ENCODE peak calls at places on chromosomes 16 and 17, in eight cellular contexts. One of them, this sample, is unnamed. For H3K4me1, the result is how much of the 10 kb centered on the place peaks cover.

GRCh38 chr17:48626470-48627241 is 498 bp upstream of the HOXB9 start:
- DNase-seq in neural progenitor cell: peak
- DNase-seq in CD8-positive, alpha-beta T cell: peak
- DNase-seq in uterus: no peak
- DNase-seq in stomach: no peak
- DNase-seq in tibial nerve: no peak
- DNase-seq in transverse colon: peak
- DNase-seq in left lung: no peak
- DNase-seq in this sample: peak

GRCh38 chr17:32518856-32519768 is 32.3 kb downstream of the CDK5R1 start:
- DNase-seq in neural progenitor cell: peak
- DNase-seq in CD8-positive, alpha-beta T cell: peak
- DNase-seq in uterus: peak
- DNase-seq in stomach: peak
- DNase-seq in tibial nerve: no peak
- DNase-seq in transverse colon: peak
- DNase-seq in left lung: peak
- DNase-seq in this sample: peak

GRCh38 chr17:7842380-7842949 is 8.4 kb downstream of the KDM6B start:
- DNase-seq in neural progenitor cell: peak
- DNase-seq in CD8-positive, alpha-beta T cell: peak
- DNase-seq in uterus: peak
- DNase-seq in stomach: peak
- DNase-seq in tibial nerve: peak
- DNase-seq in transverse colon: peak
- DNase-seq in left lung: peak
- DNase-seq in this sample: peak

GRCh38 chr17:42438600-42439567 is 15.8 kb upstream of the CAVIN1 start:
- DNase-seq in neural progenitor cell: no peak
- DNase-seq in CD8-positive, alpha-beta T cell: peak
- DNase-seq in uterus: no peak
- DNase-seq in stomach: peak
- DNase-seq in tibial nerve: peak
- DNase-seq in transverse colon: peak
- DNase-seq in left lung: no peak
- DNase-seq in this sample: no peak

GRCh38 chr17:80036715-80037477 is 454 bp downstream of the CCDC40 start:
- DNase-seq in neural progenitor cell: peak
- DNase-seq in CD8-positive, alpha-beta T cell: peak
- DNase-seq in uterus: no peak
- DNase-seq in stomach: no peak
- DNase-seq in tibial nerve: no peak
- DNase-seq in transverse colon: peak
- DNase-seq in left lung: no peak
- DNase-seq in this sample: peak

GRCh38 chr16:46688101-46688656 is 799 bp downstream of the VPS35 start:
- DNase-seq in neural progenitor cell: no peak
- DNase-seq in CD8-positive, alpha-beta T cell: no peak
- DNase-seq in uterus: no peak
- DNase-seq in stomach: peak
- DNase-seq in tibial nerve: peak
- DNase-seq in transverse colon: peak
- DNase-seq in left lung: peak
- DNase-seq in this sample: no peak

GRCh38 chr17:2259769-2260536 is 43.6 kb downstream of the SMG6 start:
- DNase-seq in neural progenitor cell: no peak
- DNase-seq in CD8-positive, alpha-beta T cell: peak
- DNase-seq in uterus: peak
- DNase-seq in stomach: no peak
- DNase-seq in tibial nerve: no peak
- DNase-seq in transverse colon: peak
- DNase-seq in left lung: no peak
- DNase-seq in this sample: no peak

GRCh38 chr16:66512589-66513404 is 37.1 kb downstream of the TK2 start:
- DNase-seq in neural progenitor cell: no peak
- DNase-seq in CD8-positive, alpha-beta T cell: no peak
- DNase-seq in uterus: no peak
- DNase-seq in stomach: peak
- DNase-seq in tibial nerve: no peak
- DNase-seq in transverse colon: no peak
- DNase-seq in left lung: peak
- DNase-seq in this sample: no peak

GRCh38 chr17:55661963-55662834 is 60.5 kb downstream of the TMEM100 start:
- DNase-seq in neural progenitor cell: no peak
- DNase-seq in CD8-positive, alpha-beta T cell: no peak
- DNase-seq in uterus: no peak
- DNase-seq in stomach: no peak
- DNase-seq in tibial nerve: no peak
- DNase-seq in transverse colon: no peak
- DNase-seq in left lung: no peak
- DNase-seq in this sample: no peak

GRCh38 chr16:9099131-9099625 is 7.7 kb downstream of the HAPSTR1 start:
- DNase-seq in neural progenitor cell: no peak
- DNase-seq in CD8-positive, alpha-beta T cell: no peak
- DNase-seq in uterus: no peak
- DNase-seq in stomach: peak
- DNase-seq in tibial nerve: no peak
- DNase-seq in transverse colon: no peak
- DNase-seq in left lung: no peak
- DNase-seq in this sample: no peak

GRCh38 chr16:84607694-84608093 is 10.2 kb downstream of the COTL1 start:
- DNase-seq in neural progenitor cell: no peak
- DNase-seq in CD8-positive, alpha-beta T cell: peak
- DNase-seq in uterus: no peak
- DNase-seq in stomach: no peak
- DNase-seq in tibial nerve: no peak
- DNase-seq in transverse colon: peak
- DNase-seq in left lung: no peak
- DNase-seq in this sample: no peak

GRCh38 chr17:60641810-60642220 is 35.8 kb upstream of the BCAS3 start:
- DNase-seq in neural progenitor cell: peak
- DNase-seq in CD8-positive, alpha-beta T cell: peak
- DNase-seq in uterus: peak
- DNase-seq in stomach: peak
- DNase-seq in tibial nerve: peak
- DNase-seq in transverse colon: peak
- DNase-seq in left lung: no peak
- DNase-seq in this sample: peak

GRCh38 chr16:58243528-58244004 is 45.7 kb upstream of the CSNK2A2 start:
- DNase-seq in neural progenitor cell: no peak
- DNase-seq in CD8-positive, alpha-beta T cell: no peak
- DNase-seq in uterus: no peak
- DNase-seq in stomach: no peak
- DNase-seq in tibial nerve: no peak
- DNase-seq in transverse colon: peak
- DNase-seq in left lung: no peak
- DNase-seq in this sample: no peak

GRCh38 chr17:15240617-15241016 is 24.5 kb downstream of the PMP22 start:
- DNase-seq in neural progenitor cell: no peak
- DNase-seq in CD8-positive, alpha-beta T cell: no peak
- DNase-seq in uterus: no peak
- DNase-seq in stomach: no peak
- DNase-seq in tibial nerve: no peak
- DNase-seq in transverse colon: no peak
- DNase-seq in left lung: no peak
- DNase-seq in this sample: no peak

GRCh38 chr17:40071720-40072480 is 9.1 kb downstream of the THRA start:
- DNase-seq in neural progenitor cell: no peak
- DNase-seq in CD8-positive, alpha-beta T cell: no peak
- DNase-seq in uterus: peak
- DNase-seq in stomach: peak
- DNase-seq in tibial nerve: peak
- DNase-seq in transverse colon: peak
- DNase-seq in left lung: peak
- DNase-seq in this sample: peak

GRCh38 chr17:32445075-32445427 is 741 bp downstream of the PSMD11 start:
- DNase-seq in neural progenitor cell: peak
- DNase-seq in CD8-positive, alpha-beta T cell: peak
- DNase-seq in uterus: no peak
- DNase-seq in stomach: peak
- DNase-seq in tibial nerve: no peak
- DNase-seq in transverse colon: peak
- DNase-seq in left lung: no peak
- DNase-seq in this sample: peak

GRCh38 chr17:836154-836553 is 54.0 kb downstream of the MRM3 start:
- DNase-seq in neural progenitor cell: no peak
- DNase-seq in CD8-positive, alpha-beta T cell: no peak
- DNase-seq in uterus: peak
- DNase-seq in stomach: no peak
- DNase-seq in tibial nerve: no peak
- DNase-seq in transverse colon: no peak
- DNase-seq in left lung: peak
- DNase-seq in this sample: no peak

GRCh38 chr17:34386343-34386924 is 23.4 kb upstream of the CCL1 start:
- DNase-seq in neural progenitor cell: no peak
- DNase-seq in CD8-positive, alpha-beta T cell: no peak
- DNase-seq in uterus: no peak
- DNase-seq in stomach: no peak
- DNase-seq in tibial nerve: no peak
- DNase-seq in transverse colon: no peak
- DNase-seq in left lung: no peak
- DNase-seq in this sample: no peak

GRCh38 chr17:21021208-21021803 is 21.5 kb downstream of the USP22 start:
- DNase-seq in neural progenitor cell: no peak
- DNase-seq in CD8-positive, alpha-beta T cell: no peak
- DNase-seq in uterus: no peak
- DNase-seq in stomach: no peak
- DNase-seq in tibial nerve: no peak
- DNase-seq in transverse colon: no peak
- DNase-seq in left lung: no peak
- DNase-seq in this sample: no peak
- H3K4me1 ChIP-seq in neural progenitor cell: under half
- H3K4me1 ChIP-seq in CD8-positive, alpha-beta T cell: under half
- H3K4me1 ChIP-seq in uterus: under half
- H3K4me1 ChIP-seq in stomach: half or more
- H3K4me1 ChIP-seq in tibial nerve: under half
- H3K4me1 ChIP-seq in transverse colon: under half
- H3K4me1 ChIP-seq in left lung: under half
- H3K4me1 ChIP-seq in this sample: under half

DNA sequence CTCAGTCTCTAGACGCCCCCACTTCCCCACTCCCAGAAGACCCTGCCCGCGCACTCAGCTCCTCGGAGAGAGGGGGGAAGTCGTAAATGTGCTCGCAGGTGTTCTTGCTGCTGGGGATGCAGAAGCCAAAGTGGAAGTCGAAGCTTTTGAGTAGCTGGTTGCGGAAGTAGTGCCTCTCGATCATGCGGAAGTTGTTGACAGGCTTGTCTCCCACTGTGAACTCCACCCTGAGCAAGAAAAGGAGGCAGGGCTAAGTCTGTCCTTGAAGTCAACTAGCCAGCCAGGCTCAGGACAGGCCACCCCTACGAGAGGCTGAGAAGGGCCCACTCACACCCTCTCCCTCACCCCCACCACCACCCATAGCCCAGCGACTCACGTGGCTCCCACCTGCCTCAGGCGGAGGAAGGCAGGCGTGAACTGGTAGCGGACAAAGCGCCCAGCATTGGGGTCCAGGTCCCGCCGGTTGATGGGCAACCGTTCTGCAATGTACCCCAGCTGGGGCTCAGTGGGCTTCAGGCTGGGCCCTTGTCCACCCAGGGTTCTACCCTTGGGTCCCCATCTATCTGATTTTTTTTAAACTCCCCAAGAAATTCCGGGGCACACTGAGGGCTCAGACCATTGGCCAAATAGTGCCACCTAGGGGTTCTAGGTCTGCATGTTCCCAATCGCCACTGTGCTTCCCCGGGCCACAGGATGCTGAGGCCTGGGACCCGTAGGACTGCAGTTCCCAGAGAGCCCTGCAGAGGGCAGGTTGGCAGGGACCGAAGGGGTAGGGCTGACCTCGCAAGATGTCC is 4.6 kb downstream of the UNC119 start:
- DNase-seq in neural progenitor cell: peak
- DNase-seq in CD8-positive, alpha-beta T cell: peak
- DNase-seq in uterus: peak
- DNase-seq in stomach: peak
- DNase-seq in tibial nerve: peak
- DNase-seq in transverse colon: peak
- DNase-seq in left lung: peak
- DNase-seq in this sample: peak
- TF ChIP-seq CTCF in neural progenitor cell: peak
- TF ChIP-seq CTCF in CD8-positive, alpha-beta T cell: peak
- TF ChIP-seq CTCF in uterus: peak
- TF ChIP-seq CTCF in stomach: peak
- TF ChIP-seq CTCF in tibial nerve: peak
- TF ChIP-seq CTCF in transverse colon: peak
- TF ChIP-seq CTCF in left lung: peak
- TF ChIP-seq CTCF in this sample: peak

GRCh38 chr16:24686678-24687077 is 42.8 kb upstream of the TNRC6A start:
- DNase-seq in neural progenitor cell: peak
- DNase-seq in CD8-positive, alpha-beta T cell: no peak
- DNase-seq in uterus: no peak
- DNase-seq in stomach: no peak
- DNase-seq in tibial nerve: no peak
- DNase-seq in transverse colon: no peak
- DNase-seq in left lung: no peak
- DNase-seq in this sample: no peak
- H3K4me1 ChIP-seq in neural progenitor cell: under half
- H3K4me1 ChIP-seq in CD8-positive, alpha-beta T cell: under half
- H3K4me1 ChIP-seq in uterus: under half
- H3K4me1 ChIP-seq in stomach: under half
- H3K4me1 ChIP-seq in tibial nerve: under half
- H3K4me1 ChIP-seq in transverse colon: under half
- H3K4me1 ChIP-seq in left lung: under half
- H3K4me1 ChIP-seq in this sample: under half

GRCh38 chr17:73420897-73421296 is 109.1 kb upstream of the CDC42EP4 start:
- DNase-seq in neural progenitor cell: no peak
- DNase-seq in CD8-positive, alpha-beta T cell: no peak
- DNase-seq in uterus: no peak
- DNase-seq in stomach: no peak
- DNase-seq in tibial nerve: no peak
- DNase-seq in transverse colon: no peak
- DNase-seq in left lung: no peak
- DNase-seq in this sample: no peak
- TF ChIP-seq CTCF in neural progenitor cell: no peak
- TF ChIP-seq CTCF in CD8-positive, alpha-beta T cell: no peak
- TF ChIP-seq CTCF in uterus: no peak
- TF ChIP-seq CTCF in stomach: no peak
- TF ChIP-seq CTCF in tibial nerve: no peak
- TF ChIP-seq CTCF in transverse colon: no peak
- TF ChIP-seq CTCF in left lung: no peak
- TF ChIP-seq CTCF in this sample: no peak

This sample was measured in mucosa of descending colon.